ENCODE peak calls at places on chromosomes 4 and X, in ten cellular contexts. One of them, this sample, is unnamed.

GRCh38 chrX:53449632-53450031 is 15.5 kb upstream of the HSD17B10 start:
- DNase-seq in testis: no peak
- DNase-seq in esophagus squamous epithelium: no peak
- DNase-seq in uterus: no peak
- DNase-seq in cardiac muscle cell: no peak
- DNase-seq in suprapubic skin: no peak
- DNase-seq in SK-N-SH: no peak
- DNase-seq in choroid plexus epithelial cell: no peak
- DNase-seq in cardiac fibroblast: no peak
- DNase-seq in left ventricle myocardium inferior: no peak
- DNase-seq in this sample: no peak

GRCh38 chrX:13761606-13762005 is 27.1 kb downstream of the OFD1 start:
- DNase-seq in testis: no peak
- DNase-seq in esophagus squamous epithelium: no peak
- DNase-seq in uterus: no peak
- DNase-seq in cardiac muscle cell: no peak
- DNase-seq in suprapubic skin: no peak
- DNase-seq in SK-N-SH: peak
- DNase-seq in choroid plexus epithelial cell: peak
- DNase-seq in cardiac fibroblast: peak
- DNase-seq in left ventricle myocardium inferior: no peak
- DNase-seq in this sample: no peak

GRCh38 chr4:13292372-13292771 is 191.8 kb downstream of the RAB28 start:
- DNase-seq in testis: no peak
- DNase-seq in esophagus squamous epithelium: no peak
- DNase-seq in uterus: no peak
- DNase-seq in cardiac muscle cell: no peak
- DNase-seq in suprapubic skin: no peak
- DNase-seq in SK-N-SH: no peak
- DNase-seq in choroid plexus epithelial cell: no peak
- DNase-seq in cardiac fibroblast: no peak
- DNase-seq in left ventricle myocardium inferior: no peak
- DNase-seq in this sample: no peak

GRCh38 chrX:47187106-47187677 is 6.4 kb upstream of the UBA1 start:
- DNase-seq in testis: no peak
- DNase-seq in esophagus squamous epithelium: no peak
- DNase-seq in uterus: no peak
- DNase-seq in cardiac muscle cell: no peak
- DNase-seq in suprapubic skin: no peak
- DNase-seq in SK-N-SH: no peak
- DNase-seq in choroid plexus epithelial cell: no peak
- DNase-seq in cardiac fibroblast: no peak
- DNase-seq in left ventricle myocardium inferior: no peak
- DNase-seq in this sample: no peak

GRCh38 chr4:156962551-156962974 is 9.0 kb downstream of the PDGFC start:
- DNase-seq in testis: peak
- DNase-seq in esophagus squamous epithelium: no peak
- DNase-seq in uterus: peak
- DNase-seq in cardiac muscle cell: no peak
- DNase-seq in suprapubic skin: no peak
- DNase-seq in SK-N-SH: no peak
- DNase-seq in choroid plexus epithelial cell: peak
- DNase-seq in cardiac fibroblast: peak
- DNase-seq in left ventricle myocardium inferior: no peak
- DNase-seq in this sample: no peak

GRCh38 chrX:10341309-10341708 is 184.5 kb downstream of the CLCN4 start:
- DNase-seq in testis: no peak
- DNase-seq in esophagus squamous epithelium: no peak
- DNase-seq in uterus: no peak
- DNase-seq in cardiac muscle cell: no peak
- DNase-seq in suprapubic skin: no peak
- DNase-seq in SK-N-SH: no peak
- DNase-seq in choroid plexus epithelial cell: no peak
- DNase-seq in cardiac fibroblast: no peak
- DNase-seq in left ventricle myocardium inferior: no peak
- DNase-seq in this sample: no peak

GRCh38 chrX:154516655-154517100 is 646 bp upstream of the FAM3A start:
- DNase-seq in testis: peak
- DNase-seq in esophagus squamous epithelium: no peak
- DNase-seq in uterus: peak
- DNase-seq in cardiac muscle cell: peak
- DNase-seq in suprapubic skin: peak
- DNase-seq in SK-N-SH: no peak
- DNase-seq in choroid plexus epithelial cell: peak
- DNase-seq in cardiac fibroblast: peak
- DNase-seq in left ventricle myocardium inferior: no peak
- DNase-seq in this sample: no peak

GRCh38 chr4:76830612-76831474 is 67.1 kb downstream of the SOWAHB start:
- DNase-seq in testis: no peak
- DNase-seq in esophagus squamous epithelium: no peak
- DNase-seq in uterus: peak
- DNase-seq in cardiac muscle cell: peak
- DNase-seq in suprapubic skin: no peak
- DNase-seq in SK-N-SH: no peak
- DNase-seq in choroid plexus epithelial cell: peak
- DNase-seq in cardiac fibroblast: peak
- DNase-seq in left ventricle myocardium inferior: no peak
- DNase-seq in this sample: no peak

GRCh38 chr4:158236304-158237030 is 26.2 kb downstream of the TMEM144 start:
- DNase-seq in testis: peak
- DNase-seq in esophagus squamous epithelium: no peak
- DNase-seq in uterus: no peak
- DNase-seq in cardiac muscle cell: no peak
- DNase-seq in suprapubic skin: no peak
- DNase-seq in SK-N-SH: no peak
- DNase-seq in choroid plexus epithelial cell: no peak
- DNase-seq in cardiac fibroblast: peak
- DNase-seq in left ventricle myocardium inferior: no peak
- DNase-seq in this sample: no peak

GRCh38 chrX:22674947-22675346 is 324.8 kb upstream of the DDX53 start:
- DNase-seq in testis: no peak
- DNase-seq in esophagus squamous epithelium: no peak
- DNase-seq in uterus: no peak
- DNase-seq in cardiac muscle cell: no peak
- DNase-seq in suprapubic skin: no peak
- DNase-seq in SK-N-SH: no peak
- DNase-seq in choroid plexus epithelial cell: no peak
- DNase-seq in cardiac fibroblast: no peak
- DNase-seq in left ventricle myocardium inferior: no peak
- DNase-seq in this sample: no peak

GRCh38 chr4:132330994-132331393 is 818.1 kb upstream of the PCDH10 start:
- DNase-seq in testis: no peak
- DNase-seq in esophagus squamous epithelium: no peak
- DNase-seq in uterus: no peak
- DNase-seq in cardiac muscle cell: no peak
- DNase-seq in suprapubic skin: no peak
- DNase-seq in SK-N-SH: no peak
- DNase-seq in choroid plexus epithelial cell: peak
- DNase-seq in cardiac fibroblast: no peak
- DNase-seq in left ventricle myocardium inferior: no peak
- DNase-seq in this sample: no peak

GRCh38 chr4:132333723-132334045 is 815.4 kb upstream of the PCDH10 start:
- DNase-seq in testis: no peak
- DNase-seq in esophagus squamous epithelium: no peak
- DNase-seq in uterus: no peak
- DNase-seq in cardiac muscle cell: no peak
- DNase-seq in suprapubic skin: no peak
- DNase-seq in SK-N-SH: no peak
- DNase-seq in choroid plexus epithelial cell: peak
- DNase-seq in cardiac fibroblast: peak
- DNase-seq in left ventricle myocardium inferior: no peak
- DNase-seq in this sample: no peak

GRCh38 chr4:132334081-132334480 is 815.0 kb upstream of the PCDH10 start:
- DNase-seq in testis: no peak
- DNase-seq in esophagus squamous epithelium: no peak
- DNase-seq in uterus: no peak
- DNase-seq in cardiac muscle cell: no peak
- DNase-seq in suprapubic skin: no peak
- DNase-seq in SK-N-SH: no peak
- DNase-seq in choroid plexus epithelial cell: peak
- DNase-seq in cardiac fibroblast: peak
- DNase-seq in left ventricle myocardium inferior: no peak
- DNase-seq in this sample: no peak

GRCh38 chr4:132328761-132329160 is 820.3 kb upstream of the PCDH10 start:
- DNase-seq in testis: no peak
- DNase-seq in esophagus squamous epithelium: no peak
- DNase-seq in uterus: no peak
- DNase-seq in cardiac muscle cell: no peak
- DNase-seq in suprapubic skin: no peak
- DNase-seq in SK-N-SH: no peak
- DNase-seq in choroid plexus epithelial cell: peak
- DNase-seq in cardiac fibroblast: no peak
- DNase-seq in left ventricle myocardium inferior: no peak
- DNase-seq in this sample: no peak

DNA sequence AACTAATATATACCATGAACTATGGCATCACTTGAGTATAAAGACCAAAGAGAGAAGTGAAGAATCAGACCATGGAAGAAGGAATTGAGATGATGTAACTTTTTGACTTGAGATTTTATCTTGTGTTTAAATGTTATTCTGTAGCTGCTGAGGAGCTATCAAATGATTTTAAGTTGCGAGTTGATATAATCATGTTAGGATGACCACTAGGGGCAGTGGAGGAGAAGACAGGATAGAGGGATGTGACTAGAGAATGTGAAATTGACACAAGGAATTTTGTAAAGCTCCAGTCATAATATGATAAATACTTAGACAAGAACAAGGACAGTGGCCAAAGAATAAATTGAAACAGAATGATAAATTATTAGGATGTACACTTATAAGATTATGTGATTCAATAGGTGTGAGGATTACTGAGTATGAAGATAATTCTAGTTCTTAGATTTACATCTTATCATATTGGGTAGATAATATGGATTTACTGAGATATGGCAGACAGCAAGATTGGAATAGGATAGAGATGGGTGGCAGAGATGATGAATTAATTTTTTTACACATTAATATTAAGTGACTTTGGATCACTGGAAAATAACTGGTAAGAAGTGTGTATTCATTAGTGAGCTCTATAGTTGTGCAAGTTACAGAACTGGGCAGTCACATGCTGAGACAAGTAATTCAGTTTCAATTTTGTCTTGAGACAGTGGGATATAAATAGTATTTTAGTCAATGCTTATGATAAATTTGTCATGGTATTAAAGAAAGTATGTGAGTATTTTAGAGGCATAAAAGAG is 816.0 kb upstream of the PCDH10 start:
- DNase-seq in testis: no peak
- DNase-seq in esophagus squamous epithelium: no peak
- DNase-seq in uterus: no peak
- DNase-seq in cardiac muscle cell: no peak
- DNase-seq in suprapubic skin: no peak
- DNase-seq in SK-N-SH: peak
- DNase-seq in choroid plexus epithelial cell: peak
- DNase-seq in cardiac fibroblast: peak
- DNase-seq in left ventricle myocardium inferior: no peak
- DNase-seq in this sample: no peak
- TF ChIP-seq CTCF in testis: peak
- TF ChIP-seq CTCF in esophagus squamous epithelium: no peak
- TF ChIP-seq CTCF in uterus: no peak
- TF ChIP-seq CTCF in cardiac muscle cell: peak
- TF ChIP-seq CTCF in suprapubic skin: no peak
- TF ChIP-seq CTCF in SK-N-SH: peak
- TF ChIP-seq CTCF in choroid plexus epithelial cell: peak
- TF ChIP-seq CTCF in cardiac fibroblast: no peak
- TF ChIP-seq CTCF in left ventricle myocardium inferior: no peak
- TF ChIP-seq CTCF in this sample: no peak

GRCh38 chrX:7586126-7586525 is 256.8 kb upstream of the VCX start:
- DNase-seq in testis: no peak
- DNase-seq in esophagus squamous epithelium: no peak
- DNase-seq in uterus: no peak
- DNase-seq in cardiac muscle cell: peak
- DNase-seq in suprapubic skin: no peak
- DNase-seq in SK-N-SH: peak
- DNase-seq in choroid plexus epithelial cell: peak
- DNase-seq in cardiac fibroblast: peak
- DNase-seq in left ventricle myocardium inferior: no peak
- DNase-seq in this sample: no peak
- TF ChIP-seq CTCF in testis: no peak
- TF ChIP-seq CTCF in esophagus squamous epithelium: peak
- TF ChIP-seq CTCF in uterus: no peak
- TF ChIP-seq CTCF in cardiac muscle cell: no peak
- TF ChIP-seq CTCF in suprapubic skin: no peak
- TF ChIP-seq CTCF in SK-N-SH: peak
- TF ChIP-seq CTCF in choroid plexus epithelial cell: peak
- TF ChIP-seq CTCF in cardiac fibroblast: peak
- TF ChIP-seq CTCF in left ventricle myocardium inferior: peak
- TF ChIP-seq CTCF in this sample: no peak

DNA sequence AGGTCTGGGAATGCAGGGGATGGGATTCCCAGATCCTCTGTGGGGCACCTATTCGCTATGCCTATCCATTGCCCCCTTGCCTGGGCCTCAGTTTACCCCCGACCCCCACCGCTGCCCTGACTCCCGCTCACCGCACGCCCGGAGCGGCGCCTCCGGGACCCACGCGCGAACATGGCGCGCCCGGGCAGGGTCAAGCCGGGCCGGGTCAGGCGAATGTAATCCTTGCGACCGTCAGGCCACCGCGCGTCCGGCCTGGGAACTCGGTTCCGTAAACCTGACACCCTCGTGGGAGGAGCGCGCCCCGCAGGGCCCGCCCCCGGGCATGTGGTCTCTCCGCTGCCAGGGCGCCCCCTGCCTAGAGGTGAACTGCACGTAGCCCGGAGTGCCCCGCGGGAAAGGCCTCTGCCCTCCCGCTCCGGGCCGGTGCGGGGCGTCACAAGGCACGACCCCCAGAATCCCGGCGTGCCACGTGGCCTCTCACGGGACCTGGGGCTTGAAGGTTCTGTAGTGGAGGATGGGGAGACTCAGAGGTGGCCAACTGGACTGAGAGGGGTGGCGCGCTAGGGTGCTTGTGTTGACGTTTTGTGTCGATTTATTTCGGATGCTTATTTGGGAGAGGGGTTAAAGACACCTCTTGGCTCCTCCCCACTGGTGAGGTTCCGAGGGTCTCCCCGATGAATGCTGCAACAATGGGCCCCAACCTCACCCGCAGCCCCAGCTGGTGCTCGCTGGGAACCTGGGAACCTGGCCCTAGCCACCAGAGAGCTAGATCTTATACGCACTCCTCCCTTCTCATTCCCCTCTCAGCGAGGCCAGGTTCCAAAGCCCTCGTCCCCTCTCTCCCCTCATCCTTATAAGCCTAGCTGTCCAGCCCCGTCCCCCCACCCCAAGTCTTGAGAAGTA is at the start of gene PRICKLE3:
- DNase-seq in testis: peak
- DNase-seq in esophagus squamous epithelium: peak
- DNase-seq in uterus: peak
- DNase-seq in cardiac muscle cell: peak
- DNase-seq in suprapubic skin: peak
- DNase-seq in SK-N-SH: no peak
- DNase-seq in choroid plexus epithelial cell: peak
- DNase-seq in cardiac fibroblast: peak
- DNase-seq in left ventricle myocardium inferior: peak
- DNase-seq in this sample: peak
- TF ChIP-seq CTCF in testis: peak
- TF ChIP-seq CTCF in esophagus squamous epithelium: peak
- TF ChIP-seq CTCF in uterus: peak
- TF ChIP-seq CTCF in cardiac muscle cell: peak
- TF ChIP-seq CTCF in suprapubic skin: no peak
- TF ChIP-seq CTCF in SK-N-SH: no peak
- TF ChIP-seq CTCF in choroid plexus epithelial cell: no peak
- TF ChIP-seq CTCF in cardiac fibroblast: peak
- TF ChIP-seq CTCF in left ventricle myocardium inferior: peak
- TF ChIP-seq CTCF in this sample: no peak

GRCh38 chrX:152601848-152602616 is 35.7 kb upstream of the GABRQ start:
- DNase-seq in testis: no peak
- DNase-seq in esophagus squamous epithelium: no peak
- DNase-seq in uterus: no peak
- DNase-seq in cardiac muscle cell: no peak
- DNase-seq in suprapubic skin: no peak
- DNase-seq in SK-N-SH: peak
- DNase-seq in choroid plexus epithelial cell: no peak
- DNase-seq in cardiac fibroblast: no peak
- DNase-seq in left ventricle myocardium inferior: no peak
- DNase-seq in this sample: no peak
- TF ChIP-seq CTCF in testis: no peak
- TF ChIP-seq CTCF in esophagus squamous epithelium: no peak
- TF ChIP-seq CTCF in uterus: no peak
- TF ChIP-seq CTCF in cardiac muscle cell: no peak
- TF ChIP-seq CTCF in suprapubic skin: no peak
- TF ChIP-seq CTCF in SK-N-SH: peak
- TF ChIP-seq CTCF in choroid plexus epithelial cell: no peak
- TF ChIP-seq CTCF in cardiac fibroblast: no peak
- TF ChIP-seq CTCF in left ventricle myocardium inferior: no peak
- TF ChIP-seq CTCF in this sample: no peak

This sample was measured in omental fat pad.